ENCODE peak calls at places on chromosomes 13 and 19, in nine cellular contexts. One of them, this sample, is unnamed.

GRCh38 chr13:39557285-39557955 is 45.6 kb downstream of the LHFPL6 start:
- DNase-seq in fibroblast of pulmonary artery: no peak
- DNase-seq in AG10803: no peak
- DNase-seq in breast epithelium: no peak
- DNase-seq in astrocyte: no peak
- DNase-seq in uterus: no peak
- DNase-seq in choroid plexus epithelial cell: no peak
- DNase-seq in fibroblast of lung: no peak
- DNase-seq in neural progenitor cell: no peak
- DNase-seq in this sample: no peak

GRCh38 chr13:65856464-65856863 is 1373.7 kb downstream of the PCDH9 start:
- DNase-seq in fibroblast of pulmonary artery: peak
- DNase-seq in AG10803: peak
- DNase-seq in breast epithelium: no peak
- DNase-seq in astrocyte: peak
- DNase-seq in uterus: no peak
- DNase-seq in choroid plexus epithelial cell: peak
- DNase-seq in fibroblast of lung: peak
- DNase-seq in neural progenitor cell: no peak
- DNase-seq in this sample: peak

GRCh38 chr19:11551603-11552235 is 7.3 kb downstream of the ELOF1 start:
- DNase-seq in fibroblast of pulmonary artery: no peak
- DNase-seq in AG10803: no peak
- DNase-seq in breast epithelium: no peak
- DNase-seq in astrocyte: no peak
- DNase-seq in uterus: peak
- DNase-seq in choroid plexus epithelial cell: no peak
- DNase-seq in fibroblast of lung: no peak
- DNase-seq in neural progenitor cell: peak
- DNase-seq in this sample: no peak

GRCh38 chr19:10815969-10816635 is 19.9 kb downstream of the TMED1 start:
- DNase-seq in fibroblast of pulmonary artery: no peak
- DNase-seq in AG10803: peak
- DNase-seq in breast epithelium: no peak
- DNase-seq in astrocyte: no peak
- DNase-seq in uterus: no peak
- DNase-seq in choroid plexus epithelial cell: peak
- DNase-seq in fibroblast of lung: no peak
- DNase-seq in neural progenitor cell: no peak
- DNase-seq in this sample: peak

GRCh38 chr13:98370806-98371553 is 193.9 kb upstream of the RNF113B start:
- DNase-seq in fibroblast of pulmonary artery: peak
- DNase-seq in AG10803: peak
- DNase-seq in breast epithelium: no peak
- DNase-seq in astrocyte: peak
- DNase-seq in uterus: peak
- DNase-seq in choroid plexus epithelial cell: peak
- DNase-seq in fibroblast of lung: peak
- DNase-seq in neural progenitor cell: no peak
- DNase-seq in this sample: peak

GRCh38 chr19:50155520-50156109 is 7.5 kb downstream of the IZUMO2 start:
- DNase-seq in fibroblast of pulmonary artery: no peak
- DNase-seq in AG10803: no peak
- DNase-seq in breast epithelium: no peak
- DNase-seq in astrocyte: no peak
- DNase-seq in uterus: no peak
- DNase-seq in choroid plexus epithelial cell: no peak
- DNase-seq in fibroblast of lung: no peak
- DNase-seq in neural progenitor cell: peak
- DNase-seq in this sample: no peak

GRCh38 chr19:3632739-3633558 is 6.4 kb upstream of the CACTIN start:
- DNase-seq in fibroblast of pulmonary artery: no peak
- DNase-seq in AG10803: no peak
- DNase-seq in breast epithelium: no peak
- DNase-seq in astrocyte: no peak
- DNase-seq in uterus: no peak
- DNase-seq in choroid plexus epithelial cell: no peak
- DNase-seq in fibroblast of lung: no peak
- DNase-seq in neural progenitor cell: no peak
- DNase-seq in this sample: no peak

GRCh38 chr19:3132971-3133792 is 2.7 kb upstream of the GNA15 start:
- DNase-seq in fibroblast of pulmonary artery: peak
- DNase-seq in AG10803: peak
- DNase-seq in breast epithelium: no peak
- DNase-seq in astrocyte: peak
- DNase-seq in uterus: no peak
- DNase-seq in choroid plexus epithelial cell: peak
- DNase-seq in fibroblast of lung: no peak
- DNase-seq in neural progenitor cell: no peak
- DNase-seq in this sample: peak

GRCh38 chr13:33512880-33513554 is 227.5 kb upstream of the STARD13 start:
- DNase-seq in fibroblast of pulmonary artery: no peak
- DNase-seq in AG10803: peak
- DNase-seq in breast epithelium: no peak
- DNase-seq in astrocyte: no peak
- DNase-seq in uterus: no peak
- DNase-seq in choroid plexus epithelial cell: peak
- DNase-seq in fibroblast of lung: peak
- DNase-seq in neural progenitor cell: no peak
- DNase-seq in this sample: no peak

GRCh38 chr19:31054430-31054829 is 294.8 kb downstream of the TSHZ3 start:
- DNase-seq in fibroblast of pulmonary artery: peak
- DNase-seq in AG10803: peak
- DNase-seq in breast epithelium: no peak
- DNase-seq in astrocyte: peak
- DNase-seq in uterus: no peak
- DNase-seq in choroid plexus epithelial cell: peak
- DNase-seq in fibroblast of lung: peak
- DNase-seq in neural progenitor cell: peak
- DNase-seq in this sample: peak

GRCh38 chr19:50300814-50301606 is 28.2 kb downstream of the KCNC3 start:
- DNase-seq in fibroblast of pulmonary artery: peak
- DNase-seq in AG10803: peak
- DNase-seq in breast epithelium: no peak
- DNase-seq in astrocyte: peak
- DNase-seq in uterus: no peak
- DNase-seq in choroid plexus epithelial cell: peak
- DNase-seq in fibroblast of lung: peak
- DNase-seq in neural progenitor cell: no peak
- DNase-seq in this sample: peak

GRCh38 chr13:34161829-34162544 is 344.0 kb downstream of the RFC3 start:
- DNase-seq in fibroblast of pulmonary artery: peak
- DNase-seq in AG10803: peak
- DNase-seq in breast epithelium: no peak
- DNase-seq in astrocyte: peak
- DNase-seq in uterus: no peak
- DNase-seq in choroid plexus epithelial cell: peak
- DNase-seq in fibroblast of lung: peak
- DNase-seq in neural progenitor cell: peak
- DNase-seq in this sample: peak

GRCh38 chr19:47719047-47719885 is 6.0 kb downstream of the EHD2 start:
- DNase-seq in fibroblast of pulmonary artery: peak
- DNase-seq in AG10803: peak
- DNase-seq in breast epithelium: peak
- DNase-seq in astrocyte: peak
- DNase-seq in uterus: peak
- DNase-seq in choroid plexus epithelial cell: peak
- DNase-seq in fibroblast of lung: peak
- DNase-seq in neural progenitor cell: no peak
- DNase-seq in this sample: peak

GRCh38 chr19:18774782-18775444 is 16.2 kb downstream of the COMP start:
- DNase-seq in fibroblast of pulmonary artery: no peak
- DNase-seq in AG10803: no peak
- DNase-seq in breast epithelium: no peak
- DNase-seq in astrocyte: no peak
- DNase-seq in uterus: no peak
- DNase-seq in choroid plexus epithelial cell: no peak
- DNase-seq in fibroblast of lung: no peak
- DNase-seq in neural progenitor cell: no peak
- DNase-seq in this sample: no peak

GRCh38 chr19:13574933-13575332 is 68.7 kb upstream of the CACNA1A start:
- DNase-seq in fibroblast of pulmonary artery: no peak
- DNase-seq in AG10803: peak
- DNase-seq in breast epithelium: no peak
- DNase-seq in astrocyte: no peak
- DNase-seq in uterus: no peak
- DNase-seq in choroid plexus epithelial cell: no peak
- DNase-seq in fibroblast of lung: no peak
- DNase-seq in neural progenitor cell: peak
- DNase-seq in this sample: peak
- TF ChIP-seq CTCF in fibroblast of pulmonary artery: peak
- TF ChIP-seq CTCF in AG10803: peak
- TF ChIP-seq CTCF in breast epithelium: no peak
- TF ChIP-seq CTCF in astrocyte: no peak
- TF ChIP-seq CTCF in uterus: no peak
- TF ChIP-seq CTCF in choroid plexus epithelial cell: peak
- TF ChIP-seq CTCF in fibroblast of lung: peak
- TF ChIP-seq CTCF in neural progenitor cell: peak
- TF ChIP-seq CTCF in this sample: peak

DNA sequence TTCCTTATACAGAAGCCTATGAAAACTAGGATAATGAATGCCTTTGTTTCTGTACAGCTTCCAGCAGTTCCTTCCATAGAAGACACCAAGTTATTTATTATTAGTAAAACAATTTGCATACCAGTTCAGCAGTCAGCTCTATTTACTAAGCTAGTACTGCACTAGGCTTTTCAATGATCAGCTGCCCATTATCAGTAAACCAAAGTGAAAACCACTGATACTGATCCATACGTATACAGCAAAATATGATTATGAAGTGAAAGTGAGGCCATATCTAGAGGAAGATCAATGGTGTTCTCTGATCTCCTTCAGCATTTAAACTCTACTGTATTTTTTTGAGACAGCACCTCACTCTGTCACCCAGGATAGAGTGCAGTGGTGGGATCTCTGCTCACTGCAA is 3.2 kb downstream of the TPT1 start:
- DNase-seq in fibroblast of pulmonary artery: no peak
- DNase-seq in AG10803: no peak
- DNase-seq in breast epithelium: no peak
- DNase-seq in astrocyte: no peak
- DNase-seq in uterus: no peak
- DNase-seq in choroid plexus epithelial cell: no peak
- DNase-seq in fibroblast of lung: no peak
- DNase-seq in neural progenitor cell: no peak
- DNase-seq in this sample: no peak
- H3K4me3 ChIP-seq in fibroblast of pulmonary artery: peak
- H3K4me3 ChIP-seq in AG10803: no peak
- H3K4me3 ChIP-seq in breast epithelium: no peak
- H3K4me3 ChIP-seq in astrocyte: peak
- H3K4me3 ChIP-seq in uterus: no peak
- H3K4me3 ChIP-seq in choroid plexus epithelial cell: peak
- H3K4me3 ChIP-seq in fibroblast of lung: no peak
- H3K4me3 ChIP-seq in neural progenitor cell: no peak
- H3K4me3 ChIP-seq in this sample: peak

GRCh38 chr13:69681722-69682121 is 425.9 kb upstream of the ATXN8OS start:
- DNase-seq in fibroblast of pulmonary artery: no peak
- DNase-seq in AG10803: no peak
- DNase-seq in breast epithelium: no peak
- DNase-seq in astrocyte: no peak
- DNase-seq in uterus: no peak
- DNase-seq in choroid plexus epithelial cell: no peak
- DNase-seq in fibroblast of lung: no peak
- DNase-seq in neural progenitor cell: no peak
- DNase-seq in this sample: no peak

GRCh38 chr13:69676286-69676685 is 431.3 kb upstream of the ATXN8OS start:
- DNase-seq in fibroblast of pulmonary artery: no peak
- DNase-seq in AG10803: no peak
- DNase-seq in breast epithelium: no peak
- DNase-seq in astrocyte: no peak
- DNase-seq in uterus: no peak
- DNase-seq in choroid plexus epithelial cell: no peak
- DNase-seq in fibroblast of lung: no peak
- DNase-seq in neural progenitor cell: peak
- DNase-seq in this sample: no peak

GRCh38 chr13:69677343-69677742 is 430.3 kb upstream of the ATXN8OS start:
- DNase-seq in fibroblast of pulmonary artery: no peak
- DNase-seq in AG10803: no peak
- DNase-seq in breast epithelium: no peak
- DNase-seq in astrocyte: no peak
- DNase-seq in uterus: no peak
- DNase-seq in choroid plexus epithelial cell: no peak
- DNase-seq in fibroblast of lung: no peak
- DNase-seq in neural progenitor cell: no peak
- DNase-seq in this sample: no peak
- TF ChIP-seq CTCF in fibroblast of pulmonary artery: no peak
- TF ChIP-seq CTCF in AG10803: no peak
- TF ChIP-seq CTCF in breast epithelium: no peak
- TF ChIP-seq CTCF in astrocyte: no peak
- TF ChIP-seq CTCF in uterus: no peak
- TF ChIP-seq CTCF in choroid plexus epithelial cell: no peak
- TF ChIP-seq CTCF in fibroblast of lung: no peak
- TF ChIP-seq CTCF in neural progenitor cell: no peak
- TF ChIP-seq CTCF in this sample: no peak

GRCh38 chr19:13981021-13981420 is 25.1 kb downstream of the RFX1 start:
- DNase-seq in fibroblast of pulmonary artery: no peak
- DNase-seq in AG10803: no peak
- DNase-seq in breast epithelium: no peak
- DNase-seq in astrocyte: no peak
- DNase-seq in uterus: no peak
- DNase-seq in choroid plexus epithelial cell: no peak
- DNase-seq in fibroblast of lung: no peak
- DNase-seq in neural progenitor cell: no peak
- DNase-seq in this sample: no peak

GRCh38 chr19:13978721-13979191 is 26.4 kb downstream of the DCAF15 start:
- DNase-seq in fibroblast of pulmonary artery: no peak
- DNase-seq in AG10803: no peak
- DNase-seq in breast epithelium: no peak
- DNase-seq in astrocyte: no peak
- DNase-seq in uterus: no peak
- DNase-seq in choroid plexus epithelial cell: no peak
- DNase-seq in fibroblast of lung: no peak
- DNase-seq in neural progenitor cell: no peak
- DNase-seq in this sample: no peak

GRCh38 chr19:13979224-13979623 is 26.9 kb downstream of the RFX1 start:
- DNase-seq in fibroblast of pulmonary artery: no peak
- DNase-seq in AG10803: no peak
- DNase-seq in breast epithelium: no peak
- DNase-seq in astrocyte: no peak
- DNase-seq in uterus: no peak
- DNase-seq in choroid plexus epithelial cell: no peak
- DNase-seq in fibroblast of lung: no peak
- DNase-seq in neural progenitor cell: peak
- DNase-seq in this sample: no peak

GRCh38 chr19:13980340-13980739 is 25.8 kb downstream of the RFX1 start:
- DNase-seq in fibroblast of pulmonary artery: no peak
- DNase-seq in AG10803: no peak
- DNase-seq in breast epithelium: no peak
- DNase-seq in astrocyte: no peak
- DNase-seq in uterus: no peak
- DNase-seq in choroid plexus epithelial cell: no peak
- DNase-seq in fibroblast of lung: no peak
- DNase-seq in neural progenitor cell: no peak
- DNase-seq in this sample: no peak

DNA sequence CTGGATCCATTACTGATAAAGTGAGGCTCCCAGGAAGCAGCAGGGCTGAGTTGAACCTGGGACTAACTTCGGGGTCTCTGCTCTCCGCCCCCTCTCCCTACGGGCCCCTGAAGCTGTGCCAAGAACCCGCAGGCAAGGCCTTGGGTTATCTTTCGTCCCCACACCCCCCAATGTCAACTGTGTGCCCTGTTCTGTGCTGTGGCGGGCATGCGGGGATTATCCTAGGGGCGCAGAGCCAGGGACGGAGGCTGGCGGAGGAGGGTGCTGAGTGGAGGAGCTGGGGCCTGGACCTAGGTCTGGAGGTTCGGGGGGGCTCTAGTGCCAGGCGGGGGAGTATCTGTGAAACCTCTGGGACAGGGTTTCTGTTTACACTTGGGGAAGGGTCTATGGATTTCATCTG is 26.4 kb downstream of the RFX1 start:
- DNase-seq in fibroblast of pulmonary artery: no peak
- DNase-seq in AG10803: no peak
- DNase-seq in breast epithelium: no peak
- DNase-seq in astrocyte: no peak
- DNase-seq in uterus: no peak
- DNase-seq in choroid plexus epithelial cell: no peak
- DNase-seq in fibroblast of lung: no peak
- DNase-seq in neural progenitor cell: no peak
- DNase-seq in this sample: no peak
- H3K4me3 ChIP-seq in fibroblast of pulmonary artery: no peak
- H3K4me3 ChIP-seq in AG10803: no peak
- H3K4me3 ChIP-seq in breast epithelium: no peak
- H3K4me3 ChIP-seq in astrocyte: no peak
- H3K4me3 ChIP-seq in uterus: no peak
- H3K4me3 ChIP-seq in choroid plexus epithelial cell: no peak
- H3K4me3 ChIP-seq in fibroblast of lung: no peak
- H3K4me3 ChIP-seq in neural progenitor cell: no peak
- H3K4me3 ChIP-seq in this sample: no peak